ENCODE peak calls at places on chromosomes 11 and 22, in eight cellular contexts. I, J, F, T, E, O, X and P are unnamed samples.

GRCh38 chr11:342328-342727 is 21.7 kb upstream of the IFITM3 start:
- DNase-seq in I (no peak), J (no peak), F (no peak), T (no peak), E (no peak), O (no peak), X (peak; percentile 1), P (no peak)

GRCh38 chr11:35994421-35994820 is 50.6 kb downstream of the LDLRAD3 start:
- DNase-seq in I (no peak), J (no peak), F (no peak), T (no peak), E (no peak), O (no peak), X (no peak), P (no peak)

GRCh38 chr22:36238348-36239149 is 778 bp downstream of the APOL2 start:
- DNase-seq in I (peak; percentile 26), J (peak; percentile 30), F (no peak), T (peak; percentile 35), E (no peak), O (no peak), X (no peak), P (no peak)

GRCh38 chr11:107731911-107732310 is 20.1 kb upstream of the SLN start:
- DNase-seq in I (no peak), J (no peak), F (no peak), T (no peak), E (no peak), O (no peak), X (no peak), P (peak; percentile 51)

GRCh38 chr11:47617417-47617809 is 23.2 kb upstream of the C1QTNF4 start:
- DNase-seq in I (peak; percentile 45), J (peak; percentile 82), F (peak; percentile 85), T (no peak), E (no peak), O (no peak), X (no peak), P (peak; percentile 70)

GRCh38 chr11:120331301-120331966 is 4.8 kb upstream of the ARHGEF12 start:
- DNase-seq in I (peak; percentile 87), J (peak; percentile 95), F (peak; percentile 91), T (peak; percentile 50), E (peak; percentile 78), O (peak; percentile 74), X (peak; percentile 58), P (peak; percentile 91)

GRCh38 chr11:90774727-90775572 is 552.1 kb upstream of the CHORDC1 start:
- DNase-seq in I (no peak), J (no peak), F (no peak), T (no peak), E (no peak), O (no peak), X (no peak), P (no peak)

GRCh38 chr11:75279273-75279672 is 38.7 kb downstream of the TPBGL start:
- DNase-seq in I (no peak), J (no peak), F (peak; percentile 35), T (no peak), E (no peak), O (no peak), X (no peak), P (no peak)

GRCh38 chr22:23053051-23053707 is 17.1 kb upstream of the GNAZ start:
- DNase-seq in I (no peak), J (no peak), F (no peak), T (no peak), E (no peak), O (no peak), X (no peak), P (no peak)

GRCh38 chr22:31001124-31001770 is 32.2 kb downstream of the TUG1 start:
- DNase-seq in I (no peak), J (no peak), F (no peak), T (no peak), E (no peak), O (no peak), X (no peak), P (no peak)

DNA sequence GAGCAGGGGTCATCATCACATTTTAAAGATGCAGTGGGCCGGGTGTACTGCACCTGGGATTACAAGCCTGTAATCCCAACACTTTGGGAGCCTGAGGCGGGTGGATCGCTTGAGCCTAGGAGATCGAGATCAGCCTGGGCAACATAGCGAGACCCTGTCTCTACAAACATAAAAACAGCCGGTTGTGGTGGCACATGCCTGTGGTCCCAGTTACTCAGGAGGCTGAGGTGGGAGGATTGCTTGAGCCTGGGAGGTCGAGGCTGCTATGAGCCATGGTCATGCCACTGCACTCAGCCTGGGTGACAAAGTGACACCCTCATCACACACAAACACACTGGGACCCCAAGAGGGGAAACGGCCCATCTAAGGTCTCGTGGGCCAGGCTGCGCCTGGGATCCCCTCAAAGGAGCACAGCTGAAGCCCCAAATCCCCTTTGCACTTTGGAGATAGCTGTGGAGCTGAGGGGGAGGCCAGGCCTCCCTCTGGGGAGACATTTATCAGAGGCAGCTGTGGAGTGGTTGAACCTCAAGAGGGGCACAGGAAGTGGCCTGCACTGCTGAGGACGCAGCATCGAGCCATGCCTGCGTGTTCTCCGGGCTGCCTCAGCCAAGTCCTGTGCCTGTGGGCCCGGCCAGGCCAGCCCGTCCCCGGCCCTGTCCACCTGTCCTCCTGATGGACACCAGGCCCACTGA is 27.5 kb downstream of the OSBPL5 start:
- DNase-seq in I (no peak), J (no peak), F (no peak), T (no peak), E (no peak), O (no peak), X (peak; percentile 34), P (peak; percentile 34)
- TF ChIP-seq CTCF in I (no peak), J (no peak), F (no peak), T (no peak), E (no peak), O (no peak), X (no peak), P (no peak)

DNA sequence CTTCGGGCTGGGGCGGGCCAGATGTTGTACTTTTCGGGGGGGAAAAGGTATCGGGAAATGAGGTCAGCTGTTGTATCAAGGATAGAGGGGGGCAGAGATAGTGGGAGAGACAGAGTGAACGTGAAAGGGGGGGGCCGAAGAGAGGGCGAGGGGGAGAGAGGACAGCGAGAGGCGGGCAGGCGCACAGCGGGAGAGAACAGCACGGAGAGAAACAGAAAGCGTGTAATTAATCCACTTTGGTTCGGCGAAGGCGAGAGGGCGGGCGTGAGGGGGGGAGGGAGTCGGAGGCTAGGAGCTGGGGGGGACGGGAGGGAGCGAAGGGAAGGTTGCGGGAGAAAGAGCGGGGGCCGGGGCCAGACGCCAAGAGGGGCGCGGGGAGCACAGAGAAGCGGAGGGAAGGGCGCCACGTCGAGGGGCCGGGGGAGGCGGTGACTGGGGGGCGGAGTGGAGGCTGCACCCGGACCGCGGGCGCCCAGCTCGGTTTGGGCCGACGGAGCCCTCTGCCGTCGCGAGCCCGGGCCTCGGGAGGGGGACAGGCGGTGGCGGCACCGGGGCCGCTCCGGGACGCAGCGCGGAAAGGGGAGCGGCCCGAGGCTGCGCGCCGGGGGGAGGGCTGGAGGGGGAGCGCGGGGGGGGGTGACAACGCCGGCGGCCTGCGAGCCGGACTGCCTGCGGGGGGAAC is 612 bp downstream of the IGF2 start:
- DNase-seq in I (peak; percentile 16), J (peak; percentile 21), F (no peak), T (no peak), E (no peak), O (no peak), X (peak; percentile 57), P (no peak)
- H3K4me3 ChIP-seq in I (peak overlapping the region; percentile 43), J (no peak overlapping the region), F (peak overlapping the region; percentile 44), T (no peak overlapping the region), E (peak overlapping the region; percentile 12), O (no peak overlapping the region), X (peak overlapping the region; percentile 30), P (no peak overlapping the region)

GRCh38 chr22:50148166-50148500 is 22.4 kb upstream of the PANX2 start:
- DNase-seq in I (no peak), J (no peak), F (no peak), T (no peak), E (no peak), O (no peak), X (no peak), P (no peak)
- TF ChIP-seq CTCF in I (no peak), J (no peak), F (no peak), T (no peak), E (no peak), O (no peak), X (no peak), P (no peak)

DNA sequence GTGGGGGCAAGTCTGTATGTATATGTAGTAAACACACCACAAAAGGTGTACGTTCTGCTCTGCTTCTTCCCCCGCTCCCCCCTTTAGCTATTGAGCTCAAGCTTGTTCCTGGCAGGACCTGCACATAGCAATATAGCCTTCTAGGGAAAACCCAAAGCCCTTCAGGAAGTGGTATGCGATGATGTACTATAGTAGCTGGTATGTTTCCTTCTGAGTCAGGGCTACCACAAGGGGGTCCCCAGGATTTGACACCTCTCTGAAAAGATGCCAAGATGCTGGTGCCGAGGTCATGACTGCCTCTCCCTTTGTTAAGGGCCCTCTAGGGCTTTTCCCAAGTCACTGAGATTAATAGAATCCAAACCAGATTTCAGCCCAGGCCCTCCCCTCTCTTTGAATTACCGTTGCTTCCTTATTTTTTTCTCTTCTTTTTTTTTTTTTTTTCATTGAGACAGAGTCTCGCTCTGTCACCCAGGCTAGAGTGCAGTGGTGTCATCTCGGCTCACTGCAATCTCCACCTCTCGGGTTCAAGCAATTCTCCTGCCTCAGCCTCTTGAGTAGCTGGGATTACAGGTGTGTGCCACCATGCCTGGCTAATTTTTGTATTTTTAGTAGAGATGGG is 268.4 kb downstream of the ETS1 start:
- DNase-seq in I (no peak), J (no peak), F (peak; percentile 44), T (no peak), E (no peak), O (no peak), X (no peak), P (no peak)
- H3K4me3 ChIP-seq in I (no peak overlapping the region), J (no peak overlapping the region), F (no peak overlapping the region), T (no peak overlapping the region), E (no peak overlapping the region), O (no peak overlapping the region), X (no peak overlapping the region), P (no peak overlapping the region)